ENCODE peak calls at places on chromosomes 1 and 21, in five cellular contexts. E, G, O, I and S are unnamed samples.

GRCh38 chr1:212186427-212187207 is 98.6 kb upstream of the PPP2R5A start:
- DNase-seq in E (no peak), I (no peak), G (peak; percentile 73), O (no peak), S (no peak)

GRCh38 chr1:183267646-183268431 is 81.8 kb downstream of the LAMC2 start:
- DNase-seq in I (no peak), E (no peak), O (no peak), G (no peak), S (no peak)

GRCh38 chr1:6365047-6365446 is 28.5 kb downstream of the ACOT7 start:
- DNase-seq in G (no peak), O (no peak), I (no peak), E (no peak), S (no peak)

GRCh38 chr1:97365026-97365425 is 555.8 kb downstream of the DPYD start:
- DNase-seq in E (no peak), G (no peak), O (no peak), I (no peak), S (no peak)

GRCh38 chr21:27772816-27773215 is 805.9 kb upstream of the ADAMTS5 start:
- DNase-seq in O (no peak), I (no peak), E (no peak), G (no peak), S (no peak)

GRCh38 chr1:154970631-154971340 is at the start of gene SHC1:
- DNase-seq in O (peak; percentile 95), I (peak; percentile 96), E (peak; percentile 96), G (peak; percentile 94), S (no peak)

GRCh38 chr1:1599919-1600860 is at the start of gene FNDC10:
- DNase-seq in I (peak; percentile 59), G (peak; percentile 48), E (no peak), O (no peak), S (no peak)

GRCh38 chr1:40860706-40861226 is 1.4 kb downstream of the CITED4 start:
- DNase-seq in G (no peak), E (no peak), O (no peak), I (no peak), S (no peak)

GRCh38 chr1:54486864-54487263 is 61.2 kb upstream of the ACOT11 start:
- DNase-seq in E (no peak), G (peak; percentile 66), I (no peak), O (no peak), S (no peak)

GRCh38 chr1:66244429-66244828 is 289.5 kb upstream of the SGIP1 start:
- DNase-seq in E (no peak), I (no peak), O (no peak), G (no peak), S (no peak)

GRCh38 chr1:10286244-10286643 is 75.9 kb downstream of the KIF1B start:
- DNase-seq in G (no peak), E (no peak), O (no peak), I (no peak), S (no peak)

GRCh38 chr1:9417695-9418094 is 121.6 kb upstream of the SLC25A33 start:
- DNase-seq in I (no peak), G (no peak), O (no peak), E (no peak), S (no peak)

GRCh38 chr1:14778882-14779594 is 180.6 kb downstream of the KAZN start:
- DNase-seq in G (peak; percentile 62), E (no peak), O (peak; percentile 47), I (peak; percentile 85), S (no peak)

GRCh38 chr1:9877962-9878361 is 32.1 kb downstream of the CTNNBIP1 start:
- DNase-seq in I (no peak), E (no peak), G (peak; percentile 53), O (no peak), S (no peak)

GRCh38 chr1:95223110-95223509 is 10.9 kb upstream of the RWDD3 start:
- DNase-seq in G (no peak), O (no peak), E (no peak), I (no peak), S (no peak)

GRCh38 chr1:94063379-94063778 is 57.6 kb downstream of the ABCA4 start:
- DNase-seq in G (peak; percentile 17), O (peak; percentile 39), I (no peak), E (peak; percentile 62), S (no peak)

GRCh38 chr1:79811173-79811572 is 804.6 kb upstream of the ADGRL4 start:
- DNase-seq in G (no peak), E (no peak), O (peak; percentile 2), I (no peak), S (no peak)

GRCh38 chr1:154330669-154331068 is 5.3 kb downstream of the ATP8B2 start:
- DNase-seq in E (no peak), O (no peak), G (no peak), I (no peak), S (no peak)

GRCh38 chr1:61427516-61427915 is 297.4 kb downstream of the TM2D1 start:
- DNase-seq in E (no peak), I (no peak), G (no peak), O (no peak), S (no peak)

GRCh38 chr1:181044449-181044966 is 10.7 kb downstream of the MR1 start:
- DNase-seq in O (no peak), I (no peak), E (no peak), G (no peak), S (no peak)

GRCh38 chr1:153040950-153041631 is at the start of gene SPRR2D:
- DNase-seq in E (no peak), O (no peak), I (no peak), G (no peak), S (no peak)

GRCh38 chr1:174996474-174996873 is 3.3 kb upstream of the CACYBP start:
- DNase-seq in E (no peak), I (no peak), O (no peak), G (no peak), S (no peak)

GRCh38 chr1:168234846-168235547 is 9.2 kb downstream of the SFT2D2 start:
- DNase-seq in O (peak; percentile 34), I (peak; percentile 43), G (peak; percentile 67), E (no peak), S (peak; percentile 4)

GRCh38 chr1:66739401-66740157 is 12.7 kb upstream of the DYNLT5 start:
- DNase-seq in E (no peak), O (no peak), I (no peak), G (peak; percentile 80), S (no peak)

GRCh38 chr1:233238884-233239432 is 56.6 kb downstream of the PCNX2 start:
- DNase-seq in E (no peak), G (no peak), O (no peak), I (no peak), S (no peak)

GRCh38 chr21:33441489-33442477 is 38.0 kb downstream of the TMEM50B start:
- DNase-seq in I (no peak), O (peak; percentile 85), G (no peak), E (no peak), S (no peak)

GRCh38 chr1:225460737-225461532 is 33.1 kb upstream of the LBR start:
- DNase-seq in O (no peak), I (no peak), G (peak; percentile 42), E (no peak), S (no peak)

GRCh38 chr1:39959651-39960333 is 4.8 kb downstream of the MFSD2A start:
- DNase-seq in O (no peak), I (no peak), E (no peak), G (no peak), S (no peak)

GRCh38 chr1:23578997-23579363 is 19.7 kb upstream of the ID3 start:
- DNase-seq in O (no peak), G (no peak), I (no peak), E (no peak), S (no peak)

GRCh38 chr1:160400284-160400645 is at the start of gene VANGL2:
- DNase-seq in I (peak; percentile 87), E (peak; percentile 87), G (no peak), O (peak; percentile 75), S (peak; percentile 9)

GRCh38 chr1:224067621-224068457 is 46.1 kb upstream of the FBXO28 start:
- DNase-seq in E (no peak), I (no peak), G (no peak), O (no peak), S (no peak)

GRCh38 chr21:41411449-41412089 is 14.5 kb upstream of the MX1 start:
- DNase-seq in G (peak; percentile 72), I (no peak), O (no peak), E (no peak), S (no peak)